ENCODE peak calls at places on chromosomes 5 and 9, in four cellular contexts. A, Q, E and M are unnamed samples.

GRCh38 chr9:135087489-135087791 is at the start of gene OLFM1:
- DNase-seq in E (peak; percentile 47), A (peak; percentile 51), Q (peak; percentile 82), M (no peak)

GRCh38 chr9:126164796-126165525 is 161.7 kb upstream of the MVB12B start:
- DNase-seq in Q (no peak), E (no peak), A (no peak), M (no peak)

GRCh38 chr5:104179057-104179456 is 616.5 kb upstream of the NUDT12 start:
- DNase-seq in A (peak; percentile 42), Q (no peak), E (peak; percentile 35), M (no peak)

GRCh38 chr5:16930487-16930886 is 5.6 kb downstream of the MYO10 start:
- DNase-seq in Q (no peak), E (no peak), A (no peak), M (no peak)

GRCh38 chr5:42656661-42657035 is 100.0 kb upstream of the CCDC152 start:
- DNase-seq in A (peak; percentile 4), Q (no peak), E (peak; percentile 53), M (no peak)

GRCh38 chr9:135184661-135185459 is 97.4 kb downstream of the OLFM1 start:
- DNase-seq in E (no peak), A (no peak), Q (no peak), M (no peak)

GRCh38 chr9:121763561-121764370 is 112.3 kb downstream of the DAB2IP start:
- DNase-seq in A (no peak), Q (no peak), E (no peak), M (no peak)

GRCh38 chr5:179132586-179133355 is 72.6 kb downstream of the ZNF354C start:
- DNase-seq in A (no peak), E (no peak), Q (no peak), M (no peak)

GRCh38 chr5:10351199-10351881 is 2.2 kb upstream of the MARCHF6 start:
- DNase-seq in Q (no peak), A (peak; percentile 89), E (peak; percentile 81), M (no peak)

GRCh38 chr9:13524245-13524644 is 244.8 kb upstream of the MPDZ start:
- DNase-seq in E (peak; percentile 11), Q (no peak), A (no peak), M (no peak)

GRCh38 chr5:54551906-54552305 is 34.3 kb downstream of the SNX18 start:
- DNase-seq in E (no peak), Q (no peak), A (no peak), M (no peak)

GRCh38 chr5:72018158-72018803 is 89.0 kb upstream of the MAP1B start:
- DNase-seq in E (peak; percentile 66), A (peak; percentile 40), Q (peak; percentile 19), M (no peak)

GRCh38 chr5:130198927-130199326 is 294.7 kb downstream of the CHSY3 start:
- DNase-seq in A (no peak), Q (no peak), E (peak; percentile 9), M (no peak)

GRCh38 chr9:1383823-1384580 is 333.8 kb downstream of the DMRT2 start:
- DNase-seq in E (no peak), Q (no peak), A (no peak), M (no peak)

GRCh38 chr5:96113170-96113939 is 151.7 kb upstream of the ELL2 start:
- DNase-seq in E (no peak), Q (peak; percentile 36), A (peak; percentile 89), M (no peak)

GRCh38 chr5:168780888-168781287 is 201.7 kb upstream of the PANK3 start:
- DNase-seq in Q (no peak), A (no peak), E (no peak), M (no peak)

GRCh38 chr5:131622633-131623032 is 12.4 kb downstream of the RAPGEF6 start:
- DNase-seq in E (peak; percentile 53), Q (no peak), A (peak; percentile 75), M (no peak)

GRCh38 chr5:137560414-137560813 is 61.3 kb upstream of the SPOCK1 start:
- DNase-seq in A (peak; percentile 54), E (no peak), Q (no peak), M (no peak)

GRCh38 chr5:58459860-58460726 is at the start of gene PLK2:
- DNase-seq in A (peak; percentile 92), Q (peak; percentile 96), E (peak; percentile 95), M (peak; percentile 63)

GRCh38 chr5:1832511-1833250 is 31.5 kb downstream of the NDUFS6 start:
- DNase-seq in A (no peak), E (no peak), Q (no peak), M (no peak)

GRCh38 chr9:70746316-70746715 is 331.9 kb upstream of the KLF9 start:
- DNase-seq in A (no peak), Q (no peak), E (no peak), M (no peak)

GRCh38 chr5:103425686-103426454 is 136.7 kb downstream of the NUDT12 start:
- DNase-seq in E (peak; percentile 12), Q (no peak), A (no peak), M (no peak)

GRCh38 chr5:20353481-20353880 is 365.5 kb upstream of the CDH18 start:
- DNase-seq in A (peak; percentile 73), E (no peak), Q (no peak), M (no peak)
- H3K36me3 ChIP-seq in A (no peaks in the 10 kb centered on the region), E (no peaks in the 10 kb centered on the region), Q (no peaks in the 10 kb centered on the region), M (no peaks in the 10 kb centered on the region)

GRCh38 chr9:105447814-105448812 is at the start of gene FSD1L:
- DNase-seq in E (peak; percentile 90), A (peak; percentile 88), Q (peak; percentile 96), M (peak; percentile 69)
- TF ChIP-seq CTCF in E (no peak), A (peak; percentile 19), Q (peak; percentile 44), M (no peak)

GRCh38 chr9:129810116-129810515 is 7.1 kb downstream of the TOR1B start:
- DNase-seq in E (no peak), A (no peak), Q (no peak), M (no peak)
- H3K36me3 ChIP-seq in E (peaks cover 13% of the 10 kb centered on the region), A (peaks cover 4% of the 10 kb centered on the region), Q (peaks cover 97% of the 10 kb centered on the region), M (peaks cover 16% of the 10 kb centered on the region)

GRCh38 chr5:160656961-160657570 is 194.9 kb downstream of the ATP10B start:
- DNase-seq in E (no peak), A (no peak), Q (no peak), M (no peak)
- TF ChIP-seq CTCF in E (no peak), A (no peak), Q (no peak), M (no peak)

DNA sequence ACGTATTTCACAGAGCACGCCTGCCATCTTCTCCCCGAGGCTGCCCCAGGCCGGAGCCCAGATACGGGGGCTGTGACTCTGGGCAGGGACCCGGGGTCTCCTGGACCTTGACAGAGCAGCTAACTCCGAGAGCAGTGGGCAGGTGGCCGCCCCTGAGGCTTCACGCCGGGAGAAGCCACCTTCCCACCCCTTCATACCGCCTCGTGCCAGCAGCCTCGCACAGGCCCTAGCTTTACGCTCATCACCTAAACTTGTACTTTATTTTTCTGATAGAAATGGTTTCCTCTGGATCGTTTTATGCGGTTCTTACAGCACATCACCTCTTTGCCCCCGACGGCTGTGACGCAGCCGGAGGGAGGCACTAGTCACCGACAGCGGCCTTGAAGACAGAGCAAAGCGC is 9.6 kb downstream of the QRFP start:
- DNase-seq in A (no peak), Q (no peak), E (no peak), M (no peak)
- H3K36me3 ChIP-seq in A (no peaks in the 10 kb centered on the region), Q (peaks cover 99% of the 10 kb centered on the region), E (peaks cover 48% of the 10 kb centered on the region), M (peaks cover 63% of the 10 kb centered on the region)

DNA sequence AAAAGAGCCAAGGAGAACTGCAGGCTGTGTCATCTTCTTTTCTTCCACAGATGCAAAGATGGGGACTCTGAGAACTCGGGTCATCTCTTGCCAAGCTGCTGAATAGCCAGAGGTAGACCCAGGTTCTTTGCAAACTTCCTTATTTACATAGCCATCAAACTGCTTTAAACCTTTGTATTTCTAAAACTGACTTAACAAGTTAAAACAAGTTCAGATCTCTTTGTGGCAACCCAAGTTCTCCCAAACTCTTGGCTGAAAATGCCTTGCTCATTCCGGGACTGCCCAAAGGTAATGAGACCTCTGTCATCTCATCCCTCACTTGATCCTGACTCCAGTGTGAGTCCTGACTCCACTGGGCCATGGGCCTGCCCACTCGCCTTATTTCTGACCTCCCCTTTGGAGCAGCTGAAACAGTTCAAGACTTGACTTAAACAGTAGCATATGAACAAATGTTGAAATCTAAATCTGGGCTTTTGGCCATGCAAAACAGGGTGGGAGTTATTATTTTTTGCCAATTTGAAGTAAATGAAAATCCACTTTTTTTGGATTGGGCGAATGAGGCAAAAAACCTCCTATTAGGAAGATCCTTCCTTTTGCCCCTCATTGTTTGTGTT is 50.6 kb downstream of the FBXL7 start:
- DNase-seq in A (peak; percentile 15), E (peak; percentile 89), Q (no peak), M (no peak)
- TF ChIP-seq CTCF in A (no peak), E (no peak), Q (no peak), M (no peak)